ENCODE peak calls at places on chromosomes 7 and 10, in four cellular contexts. One of them, this sample, is unnamed.
A peak's percentile ranks its signal among the peaks of the same experiment; 100 is the strongest.

GRCh38 chr7:134697487-134697886 is 50.8 kb downstream of the BPGM start:
- DNase-seq in omental fat pad: no peak
- DNase-seq in nephron progenitor cell: no peak
- DNase-seq in GM13977: no peak
- DNase-seq in this sample: no peak

GRCh38 chr7:125924037-125924436 is 994.4 kb upstream of the POT1 start:
- DNase-seq in omental fat pad: no peak
- DNase-seq in nephron progenitor cell: no peak
- DNase-seq in GM13977: no peak
- DNase-seq in this sample: no peak

GRCh38 chr7:127392182-127392565 is 334 bp downstream of the ZNF800 start:
- DNase-seq in omental fat pad: no peak
- DNase-seq in nephron progenitor cell: peak; percentile 69
- DNase-seq in GM13977: peak; percentile 66
- DNase-seq in this sample: no peak

GRCh38 chr10:88207121-88207546 is 343.7 kb downstream of the PTEN start:
- DNase-seq in omental fat pad: no peak
- DNase-seq in nephron progenitor cell: no peak
- DNase-seq in GM13977: no peak
- DNase-seq in this sample: no peak

GRCh38 chr10:48496105-48496830 is 108.6 kb downstream of the ARHGAP22 start:
- DNase-seq in omental fat pad: no peak
- DNase-seq in nephron progenitor cell: no peak
- DNase-seq in GM13977: no peak
- DNase-seq in this sample: no peak

GRCh38 chr10:75655791-75656451 is 224.5 kb downstream of the LRMDA start:
- DNase-seq in omental fat pad: no peak
- DNase-seq in nephron progenitor cell: no peak
- DNase-seq in GM13977: no peak
- DNase-seq in this sample: no peak

GRCh38 chr10:87860156-87860795 is 3.1 kb downstream of the KLLN start:
- DNase-seq in omental fat pad: no peak
- DNase-seq in nephron progenitor cell: no peak
- DNase-seq in GM13977: peak; percentile 58
- DNase-seq in this sample: no peak

GRCh38 chr10:120477006-120477722 is 20.1 kb downstream of the PLPP4 start:
- DNase-seq in omental fat pad: no peak
- DNase-seq in nephron progenitor cell: no peak
- DNase-seq in GM13977: no peak
- DNase-seq in this sample: no peak

GRCh38 chr7:146831875-146832274 is 715.3 kb downstream of the CNTNAP2 start:
- DNase-seq in omental fat pad: no peak
- DNase-seq in nephron progenitor cell: no peak
- DNase-seq in GM13977: no peak
- DNase-seq in this sample: no peak

GRCh38 chr7:100829150-100829716 is 1.9 kb upstream of the EPHB4 start:
- DNase-seq in omental fat pad: no peak
- DNase-seq in nephron progenitor cell: no peak
- DNase-seq in GM13977: peak; percentile 12
- DNase-seq in this sample: no peak

GRCh38 chr7:54802841-54803240 is 43.8 kb upstream of the SEC61G start:
- DNase-seq in omental fat pad: no peak
- DNase-seq in nephron progenitor cell: no peak
- DNase-seq in GM13977: no peak
- DNase-seq in this sample: peak; percentile 19

GRCh38 chr10:110404374-110404773 is 93.3 kb upstream of the DUSP5 start:
- DNase-seq in omental fat pad: no peak
- DNase-seq in nephron progenitor cell: no peak
- DNase-seq in GM13977: no peak
- DNase-seq in this sample: no peak

GRCh38 chr10:97923057-97923456 is 73.4 kb downstream of the GOLGA7B start:
- DNase-seq in omental fat pad: no peak
- DNase-seq in nephron progenitor cell: no peak
- DNase-seq in GM13977: no peak
- DNase-seq in this sample: no peak

GRCh38 chr10:25694976-25695375 is 239.1 kb upstream of the MYO3A start:
- DNase-seq in omental fat pad: no peak
- DNase-seq in nephron progenitor cell: no peak
- DNase-seq in GM13977: no peak
- DNase-seq in this sample: no peak

GRCh38 chr10:126935263-126935946 is 30.2 kb downstream of the DOCK1 start:
- DNase-seq in omental fat pad: no peak
- DNase-seq in nephron progenitor cell: no peak
- DNase-seq in GM13977: no peak
- DNase-seq in this sample: no peak

GRCh38 chr10:92387289-92387940 is 96.4 kb downstream of the MARCHF5 start:
- DNase-seq in omental fat pad: no peak
- DNase-seq in nephron progenitor cell: peak; percentile 90
- DNase-seq in GM13977: peak; percentile 52
- DNase-seq in this sample: no peak

GRCh38 chr10:50536617-50537252 is 87.0 kb downstream of the SGMS1 start:
- DNase-seq in omental fat pad: no peak
- DNase-seq in nephron progenitor cell: no peak
- DNase-seq in GM13977: no peak
- DNase-seq in this sample: no peak

GRCh38 chr7:52938455-52939133 is 96.8 kb upstream of the POM121L12 start:
- DNase-seq in omental fat pad: no peak
- DNase-seq in nephron progenitor cell: no peak
- DNase-seq in GM13977: no peak
- DNase-seq in this sample: no peak

GRCh38 chr7:2437537-2438148 is 34.2 kb downstream of the CHST12 start:
- DNase-seq in omental fat pad: no peak
- DNase-seq in nephron progenitor cell: no peak
- DNase-seq in GM13977: no peak
- DNase-seq in this sample: no peak

GRCh38 chr7:73700581-73701134 is 17.3 kb downstream of the BUD23 start:
- DNase-seq in omental fat pad: no peak
- DNase-seq in nephron progenitor cell: no peak
- DNase-seq in GM13977: no peak
- DNase-seq in this sample: no peak

GRCh38 chr10:1089017-1089689 is 33.0 kb downstream of the WDR37 start:
- DNase-seq in omental fat pad: no peak
- DNase-seq in nephron progenitor cell: no peak
- DNase-seq in GM13977: no peak
- DNase-seq in this sample: no peak

GRCh38 chr7:94888995-94889523 is 18.3 kb upstream of the PPP1R9A start:
- DNase-seq in omental fat pad: no peak
- DNase-seq in nephron progenitor cell: no peak
- DNase-seq in GM13977: no peak
- DNase-seq in this sample: no peak

GRCh38 chr7:20282960-20283359 is 47.7 kb upstream of the ITGB8 start:
- DNase-seq in omental fat pad: no peak
- DNase-seq in nephron progenitor cell: no peak
- DNase-seq in GM13977: no peak
- DNase-seq in this sample: no peak

GRCh38 chr10:68330852-68331454 is 911 bp upstream of the HNRNPH3 start:
- DNase-seq in omental fat pad: no peak
- DNase-seq in nephron progenitor cell: peak; percentile 8
- DNase-seq in GM13977: no peak
- DNase-seq in this sample: no peak

GRCh38 chr10:49237985-49238384 is 49.8 kb upstream of the TMEM273 start:
- DNase-seq in omental fat pad: no peak
- DNase-seq in nephron progenitor cell: no peak
- DNase-seq in GM13977: no peak
- DNase-seq in this sample: no peak

GRCh38 chr10:99304027-99304856 is 24.9 kb upstream of the CNNM1 start:
- DNase-seq in omental fat pad: no peak
- DNase-seq in nephron progenitor cell: no peak
- DNase-seq in GM13977: no peak
- DNase-seq in this sample: no peak

GRCh38 chr7:27897441-27897847 is 157.5 kb downstream of the TAX1BP1 start:
- DNase-seq in omental fat pad: no peak
- DNase-seq in nephron progenitor cell: no peak
- DNase-seq in GM13977: no peak
- DNase-seq in this sample: no peak

GRCh38 chr10:33126742-33127141 is 168.7 kb upstream of the ITGB1 start:
- DNase-seq in omental fat pad: no peak
- DNase-seq in nephron progenitor cell: no peak
- DNase-seq in GM13977: no peak
- DNase-seq in this sample: no peak

GRCh38 chr7:50718876-50719275 is 63.8 kb downstream of the GRB10 start:
- DNase-seq in omental fat pad: no peak
- DNase-seq in nephron progenitor cell: no peak
- DNase-seq in GM13977: no peak
- DNase-seq in this sample: peak; percentile 63

GRCh38 chr7:152675761-152676636 is at the start of gene XRCC2:
- DNase-seq in omental fat pad: peak; percentile 78
- DNase-seq in nephron progenitor cell: peak; percentile 96
- DNase-seq in GM13977: peak; percentile 98
- DNase-seq in this sample: peak; percentile 97

GRCh38 chr10:1403508-1404230 is 333.7 kb downstream of the ADARB2 start:
- DNase-seq in omental fat pad: no peak
- DNase-seq in nephron progenitor cell: no peak
- DNase-seq in GM13977: no peak
- DNase-seq in this sample: no peak

GRCh38 chr7:120519224-120519623 is 246.2 kb downstream of the KCND2 start:
- DNase-seq in omental fat pad: no peak
- DNase-seq in nephron progenitor cell: no peak
- DNase-seq in GM13977: no peak
- DNase-seq in this sample: no peak

GRCh38 chr7:31493714-31494181 is 20.1 kb upstream of the ITPRID1 start:
- DNase-seq in omental fat pad: no peak
- DNase-seq in nephron progenitor cell: no peak
- DNase-seq in GM13977: no peak
- DNase-seq in this sample: peak; percentile 77

GRCh38 chr7:141251957-141252356 is 178.1 kb downstream of the TMEM178B start:
- DNase-seq in omental fat pad: no peak
- DNase-seq in nephron progenitor cell: no peak
- DNase-seq in GM13977: no peak
- DNase-seq in this sample: no peak
- TF ChIP-seq CTCF in omental fat pad: no peak
- TF ChIP-seq CTCF in nephron progenitor cell: no peak
- TF ChIP-seq CTCF in GM13977: no peak
- TF ChIP-seq CTCF in this sample: no peak

DNA sequence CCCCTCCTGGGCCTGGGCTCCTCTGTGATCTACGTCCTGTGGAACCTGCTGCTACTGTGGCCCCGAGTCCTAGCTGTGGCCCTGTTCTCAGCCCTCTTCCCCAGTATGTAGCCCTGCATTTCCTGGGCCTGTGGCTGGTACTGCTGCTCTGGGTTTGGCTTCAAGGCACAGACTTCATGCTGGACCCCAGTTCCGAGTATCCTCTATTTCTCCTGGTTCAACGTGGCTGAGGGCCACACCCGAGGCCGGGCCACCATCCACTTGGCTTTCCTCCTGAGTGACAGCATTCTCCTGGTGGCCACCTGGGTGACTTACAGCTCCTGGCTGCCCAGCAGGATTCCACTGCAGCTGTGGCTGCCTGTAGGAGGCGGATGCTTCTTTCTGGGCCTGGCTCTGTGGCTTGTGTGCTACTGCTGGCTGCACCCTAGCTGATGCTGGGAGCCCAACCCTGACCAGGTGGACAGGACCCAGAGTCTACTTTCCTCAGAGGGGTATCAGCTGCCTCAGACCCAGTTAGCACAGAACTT is 37.8 kb upstream of the MMD2 start:
- DNase-seq in omental fat pad: no peak
- DNase-seq in nephron progenitor cell: no peak
- DNase-seq in GM13977: no peak
- DNase-seq in this sample: no peak
- TF ChIP-seq CTCF in omental fat pad: no peak
- TF ChIP-seq CTCF in nephron progenitor cell: no peak
- TF ChIP-seq CTCF in GM13977: no peak
- TF ChIP-seq CTCF in this sample: no peak

GRCh38 chr7:150787321-150788281 is 12.6 kb downstream of the TMEM176B start:
- DNase-seq in omental fat pad: no peak
- DNase-seq in nephron progenitor cell: no peak
- DNase-seq in GM13977: no peak
- DNase-seq in this sample: no peak
- TF ChIP-seq CTCF in omental fat pad: no peak
- TF ChIP-seq CTCF in nephron progenitor cell: no peak
- TF ChIP-seq CTCF in GM13977: no peak
- TF ChIP-seq CTCF in this sample: no peak

GRCh38 chr10:37619336-37619735 is 238.1 kb downstream of the ZNF248 start:
- DNase-seq in omental fat pad: no peak
- DNase-seq in nephron progenitor cell: no peak
- DNase-seq in GM13977: no peak
- DNase-seq in this sample: no peak
- TF ChIP-seq CTCF in omental fat pad: no peak
- TF ChIP-seq CTCF in nephron progenitor cell: no peak
- TF ChIP-seq CTCF in GM13977: no peak
- TF ChIP-seq CTCF in this sample: no peak

This sample was measured in PC-9.